ENCODE peak calls at places on chromosomes 6 and 20, in four cellular contexts. V is H9; R is CD8-positive, alpha-beta memory T cell; G is esophagus squamous epithelium. S is an unnamed sample.

GRCh38 chr6:104711371-104711770 is 148.3 kb downstream of the HACE1 start:
- DNase-seq in V (no peak), R (no peak), G (no peak), S (no peak)

GRCh38 chr6:3195377-3195694 is 32.1 kb downstream of the TUBB2B start:
- DNase-seq in V (no peak), R (no peak), G (no peak), S (no peak)

GRCh38 chr6:99553888-99554287 is 14.6 kb downstream of the CCNC start:
- DNase-seq in V (no peak), R (no peak), G (no peak), S (no peak)

GRCh38 chr20:5973172-5973571 is 22.7 kb downstream of the MCM8 start:
- DNase-seq in V (no peak), R (no peak), G (no peak), S (no peak)

GRCh38 chr6:14765106-14765505 is 480.8 kb upstream of the JARID2 start:
- DNase-seq in V (no peak), R (no peak), G (no peak), S (no peak)

GRCh38 chr20:30811896-30812671 is 445.4 kb upstream of the DEFB115 start:
- DNase-seq in V (peak; percentile 56), R (no peak), G (no peak), S (no peak)

GRCh38 chr20:52924411-52925271 is 47.5 kb upstream of the TSHZ2 start:
- DNase-seq in V (no peak), R (no peak), G (no peak), S (no peak)

GRCh38 chr6:170085475-170086401 is 205.1 kb downstream of the DLL1 start:
- DNase-seq in V (no peak), R (no peak), G (no peak), S (no peak)

GRCh38 chr6:132354517-132355167 is 46.6 kb downstream of the MOXD1 start:
- DNase-seq in V (no peak), R (peak; percentile 61), G (peak; percentile 42), S (no peak)

GRCh38 chr6:69449887-69450286 is 346.9 kb downstream of the LMBRD1 start:
- DNase-seq in V (no peak), R (no peak), G (no peak), S (no peak)

GRCh38 chr6:14072084-14072483 is 45.5 kb upstream of the CD83 start:
- DNase-seq in V (no peak), R (no peak), G (no peak), S (no peak)

GRCh38 chr6:116012966-116013365 is 47.7 kb downstream of the FRK start:
- DNase-seq in V (no peak), R (no peak), G (no peak), S (no peak)

GRCh38 chr6:104325341-104326172 is 534.2 kb downstream of the HACE1 start:
- DNase-seq in V (no peak), R (no peak), G (no peak), S (no peak)

GRCh38 chr6:157151989-157152388 is 171.3 kb downstream of the TMEM242 start:
- DNase-seq in V (no peak), R (no peak), G (no peak), S (no peak)

GRCh38 chr6:127494240-127494767 is 24.8 kb downstream of the MTCL3 start:
- DNase-seq in V (no peak), R (no peak), G (no peak), S (no peak)

GRCh38 chr20:30816182-30816645 is 441.2 kb upstream of the DEFB115 start:
- DNase-seq in V (peak; percentile 38), R (peak; percentile 52), G (no peak), S (no peak)

GRCh38 chr6:134425521-134426316 is 107.8 kb upstream of the SGK1 start:
- DNase-seq in V (no peak), R (no peak), G (no peak), S (no peak)

GRCh38 chr20:29740951-29741593 is 1516.4 kb upstream of the DEFB115 start:
- DNase-seq in V (no peak), R (no peak), G (no peak), S (no peak)

GRCh38 chr6:32188381-32189081 is 1.5 kb downstream of the PBX2 start:
- DNase-seq in V (peak; percentile 28), R (peak; percentile 43), G (no peak), S (no peak)

GRCh38 chr20:36107881-36108280 is 46.7 kb upstream of the EPB41L1 start:
- DNase-seq in V (no peak), R (no peak), G (no peak), S (no peak)

GRCh38 chr20:1130849-1131248 is 12.4 kb downstream of the PSMF1 start:
- DNase-seq in V (no peak), R (no peak), G (no peak), S (no peak)

GRCh38 chr6:32393660-32394420 is 13.1 kb downstream of the BTNL2 start:
- DNase-seq in V (no peak), R (no peak), G (no peak), S (no peak)

GRCh38 chr6:156889469-156889868 is 112.3 kb downstream of the ARID1B start:
- DNase-seq in V (no peak), R (no peak), G (no peak), S (no peak)

GRCh38 chr6:14281831-14282230 is 164.3 kb downstream of the CD83 start:
- DNase-seq in V (peak; percentile 26), R (no peak), G (no peak), S (no peak)

GRCh38 chr20:22282696-22283095 is 301.7 kb downstream of the FOXA2 start:
- DNase-seq in V (no peak), R (no peak), G (no peak), S (no peak)
- H3K27me3 ChIP-seq in V (no peaks in the 10 kb centered on the region), R (no peaks in the 10 kb centered on the region), G (no peaks in the 10 kb centered on the region), S (no peaks in the 10 kb centered on the region)

DNA sequence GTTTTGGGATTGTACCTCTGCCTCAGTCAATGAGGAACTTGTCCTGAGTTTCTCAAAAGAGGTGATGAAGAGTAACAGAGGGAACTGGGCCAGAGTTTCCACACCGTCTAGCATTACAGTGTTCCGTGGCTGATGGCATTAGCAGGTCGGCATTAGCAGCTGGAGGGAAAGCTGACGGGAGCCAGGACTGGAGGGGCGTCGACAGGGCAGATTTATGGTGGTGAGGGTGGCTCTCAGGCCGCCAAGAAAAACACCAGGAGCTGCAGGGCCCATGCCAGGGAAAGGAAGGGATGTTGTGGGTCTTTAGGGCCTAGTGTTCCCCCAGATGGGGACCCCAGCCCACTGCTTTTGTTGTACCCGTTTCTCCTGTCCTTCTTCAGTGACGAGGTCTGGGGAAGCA is 157.1 kb downstream of the TBXT start:
- DNase-seq in V (no peak), R (no peak), G (no peak), S (no peak)
- H3K27me3 ChIP-seq in V (peaks cover 43% of the 10 kb centered on the region), R (peaks cover 10% of the 10 kb centered on the region), G (peaks cover 12% of the 10 kb centered on the region), S (peaks cover 5% of the 10 kb centered on the region)

GRCh38 chr20:62645613-62646012 is 3.3 kb downstream of the SLCO4A1 start:
- DNase-seq in V (no peak), R (no peak), G (no peak), S (no peak)
- H3K27me3 ChIP-seq in V (peaks cover 9% of the 10 kb centered on the region), R (no peaks in the 10 kb centered on the region), G (peaks cover 5% of the 10 kb centered on the region), S (peaks cover 13% of the 10 kb centered on the region)

GRCh38 chr20:63487781-63488241 is 11.1 kb downstream of the EEF1A2 start:
- DNase-seq in V (no peak), R (no peak), G (no peak), S (no peak)

GRCh38 chr20:63484236-63484635 is 11.8 kb upstream of the KCNQ2 start:
- DNase-seq in V (no peak), R (no peak), G (no peak), S (no peak)

GRCh38 chr20:63484651-63485403 is 12.4 kb upstream of the KCNQ2 start:
- DNase-seq in V (no peak), R (no peak), G (no peak), S (no peak)

GRCh38 chr20:63487116-63487764 is 11.6 kb downstream of the EEF1A2 start:
- DNase-seq in V (no peak), R (no peak), G (no peak), S (no peak)

GRCh38 chr20:63486300-63486855 is 12.5 kb downstream of the EEF1A2 start:
- DNase-seq in V (no peak), R (no peak), G (no peak), S (no peak)
- H3K27me3 ChIP-seq in V (no peaks in the 10 kb centered on the region), R (peaks cover 3% of the 10 kb centered on the region), G (peaks cover 14% of the 10 kb centered on the region), S (peaks cover 4% of the 10 kb centered on the region)

GRCh38 chr6:142830807-142831206 is 114.2 kb downstream of the HIVEP2 start:
- DNase-seq in V (no peak), R (no peak), G (no peak), S (no peak)

GRCh38 chr6:142825760-142826159 is 119.2 kb downstream of the HIVEP2 start:
- DNase-seq in V (no peak), R (no peak), G (no peak), S (no peak)

GRCh38 chr6:142827356-142827755 is 117.6 kb downstream of the HIVEP2 start:
- DNase-seq in V (no peak), R (no peak), G (no peak), S (no peak)

GRCh38 chr6:142824491-142824890 is 120.5 kb downstream of the HIVEP2 start:
- DNase-seq in V (no peak), R (no peak), G (no peak), S (no peak)

DNA sequence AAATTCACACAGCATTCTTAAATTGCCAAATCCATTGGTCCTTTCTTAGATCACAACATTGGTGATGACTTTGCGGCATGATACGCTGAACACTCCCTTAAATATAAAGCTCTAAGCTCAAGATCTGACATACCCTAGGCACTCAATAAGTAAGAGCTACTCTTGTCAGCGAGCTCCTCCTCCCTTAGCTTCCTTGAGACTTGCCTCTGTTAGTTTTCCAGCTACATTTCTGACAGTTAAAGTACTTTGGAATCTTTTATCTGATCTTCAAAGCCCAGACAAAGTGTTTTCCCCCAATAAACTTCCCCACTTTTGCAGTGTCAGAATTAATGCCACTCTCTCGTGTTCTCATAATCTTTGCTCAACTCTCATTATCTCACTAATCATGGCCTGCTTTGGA is 116.9 kb downstream of the HIVEP2 start:
- DNase-seq in V (no peak), R (no peak), G (no peak), S (no peak)
- H3K27me3 ChIP-seq in V (no peaks in the 10 kb centered on the region), R (no peaks in the 10 kb centered on the region), G (no peaks in the 10 kb centered on the region), S (no peaks in the 10 kb centered on the region)

DNA sequence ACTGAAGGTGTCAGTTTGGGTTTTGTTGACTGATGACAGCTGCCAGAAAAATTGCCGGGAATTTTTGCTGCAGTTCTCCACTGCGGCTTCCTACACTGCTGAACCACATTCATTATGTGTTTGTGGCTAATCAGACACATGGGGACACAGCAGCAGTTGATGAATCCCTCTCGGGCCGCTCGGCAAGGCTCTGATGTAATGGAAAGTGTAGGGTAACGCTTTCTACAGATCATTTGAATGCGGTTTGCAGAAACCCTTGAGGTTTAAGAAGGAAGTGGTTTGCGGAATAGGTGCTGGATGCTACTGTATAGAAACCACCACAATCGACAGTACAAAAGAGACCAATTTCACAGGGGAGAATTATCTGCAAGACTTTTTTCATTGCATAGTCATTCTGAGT is 138.7 kb upstream of the SASH1 start:
- DNase-seq in V (no peak), R (peak; percentile 51), G (no peak), S (no peak)
- H3K27me3 ChIP-seq in V (no peaks in the 10 kb centered on the region), R (no peaks in the 10 kb centered on the region), G (no peaks in the 10 kb centered on the region), S (no peaks in the 10 kb centered on the region)

S was measured in ascending aorta.